ENCODE peak calls at places on chromosome 14, in eight cellular contexts. H is GM23248, S is body of pancreas, P is Panc1, Q is left ventricle myocardium inferior, V is psoas muscle, B is suprapubic skin, T is transverse colon. M is an unnamed sample.
A peak's percentile ranks its signal among the peaks of the same experiment; 100 is the strongest.

GRCh38 chr14:52025310-52025709 is 36.0 kb downstream of the RTRAF start:
- DNase-seq in H (peak; percentile 90), S (no peak), P (no peak), Q (no peak), V (no peak), B (no peak), T (no peak), M (no peak)

GRCh38 chr14:33714527-33715222 is 236.2 kb downstream of the EGLN3 start:
- DNase-seq in H (peak; percentile 53), S (no peak), P (no peak), Q (no peak), V (no peak), B (no peak), T (no peak), M (no peak)

GRCh38 chr14:89201645-89202044 is 215.4 kb downstream of the FOXN3 start:
- DNase-seq in H (no peak), S (no peak), P (no peak), Q (no peak), V (no peak), B (no peak), T (no peak), M (no peak)

GRCh38 chr14:30525833-30526232 is 33.1 kb upstream of the G2E3 start:
- DNase-seq in H (peak; percentile 40), S (no peak), P (no peak), Q (no peak), V (no peak), B (no peak), T (no peak), M (no peak)

GRCh38 chr14:99413172-99413571 is 67.5 kb downstream of the SETD3 start:
- DNase-seq in H (no peak), S (no peak), P (no peak), Q (no peak), V (no peak), B (no peak), T (no peak), M (no peak)

GRCh38 chr14:71414631-71415403 is 507.6 kb downstream of the PCNX1 start:
- DNase-seq in H (peak; percentile 75), S (no peak), P (no peak), Q (no peak), V (no peak), B (no peak), T (no peak), M (no peak)

GRCh38 chr14:82710257-82710841 is 1176.7 kb upstream of the SEL1L start:
- DNase-seq in H (peak; percentile 55), S (peak; percentile 68), P (peak; percentile 28), Q (no peak), V (no peak), B (no peak), T (peak; percentile 30), M (no peak)

GRCh38 chr14:102980409-102980810 is 57.9 kb downstream of the AMN start:
- DNase-seq in H (peak; percentile 54), S (no peak), P (no peak), Q (no peak), V (no peak), B (no peak), T (no peak), M (no peak)

GRCh38 chr14:90381999-90382451 is 14.8 kb upstream of the CALM1 start:
- DNase-seq in H (peak; percentile 46), S (peak; percentile 89), P (no peak), Q (no peak), V (peak; percentile 31), B (peak; percentile 75), T (peak; percentile 90), M (no peak)

GRCh38 chr14:68891851-68892660 is 87.0 kb downstream of the ACTN1 start:
- DNase-seq in H (peak; percentile 71), S (no peak), P (no peak), Q (no peak), V (no peak), B (peak; percentile 54), T (no peak), M (no peak)

GRCh38 chr14:89481167-89481566 is 64.1 kb upstream of the FOXN3 start:
- DNase-seq in H (no peak), S (no peak), P (no peak), Q (peak; percentile 70), V (peak; percentile 70), B (peak; percentile 90), T (no peak), M (no peak)

GRCh38 chr14:61749867-61750266 is 12.4 kb upstream of the SNAPC1 start:
- DNase-seq in H (peak; percentile 49), S (no peak), P (no peak), Q (no peak), V (no peak), B (no peak), T (peak; percentile 44), M (no peak)

DNA sequence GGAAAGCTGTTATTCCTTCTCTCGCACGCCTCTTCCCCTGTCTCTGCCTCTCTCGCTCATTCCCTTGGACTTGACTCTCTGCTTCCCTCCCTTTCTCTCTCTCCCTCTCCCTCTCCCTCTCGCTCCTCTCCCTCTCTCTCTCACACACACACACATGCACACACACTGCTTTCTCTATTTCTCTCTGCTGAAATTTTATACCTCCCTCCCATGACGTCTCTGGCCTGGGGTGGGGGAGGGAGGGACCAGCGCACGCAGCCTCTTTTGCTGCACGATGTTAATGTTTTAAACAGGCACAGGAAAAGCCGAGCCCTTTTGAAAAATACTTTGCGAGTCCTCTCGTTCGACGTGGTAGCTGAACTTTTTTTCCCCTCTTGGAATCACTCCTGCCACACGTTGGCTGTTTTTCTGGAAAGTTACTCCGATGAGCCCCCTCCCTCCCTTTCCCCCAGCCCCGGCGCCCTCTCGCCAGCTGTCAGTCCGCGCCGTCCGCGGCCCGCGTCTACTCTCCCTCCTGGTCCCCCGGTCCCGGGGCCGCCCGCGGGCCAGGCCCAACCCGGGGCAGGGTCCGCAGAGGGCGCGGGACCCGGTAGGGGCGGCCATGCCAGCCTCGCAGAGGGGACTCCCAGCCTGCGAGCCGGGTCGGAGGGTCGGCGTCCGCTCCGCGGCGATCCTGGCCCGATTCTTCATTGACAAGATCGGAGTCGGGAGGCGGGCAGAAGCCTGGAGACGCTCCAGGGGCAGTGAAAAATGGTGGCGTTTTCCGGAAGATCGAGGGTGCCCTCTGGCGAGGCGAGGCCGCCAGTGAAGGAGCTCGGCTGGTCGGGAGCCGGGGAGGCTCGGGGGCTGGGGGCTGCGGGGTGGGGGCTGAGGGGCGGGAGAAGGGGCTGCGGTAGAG is at the start of gene TGFB3:
- DNase-seq in H (peak; percentile 92), S (peak; percentile 86), P (no peak), Q (peak; percentile 85), V (peak; percentile 86), B (peak; percentile 92), T (peak; percentile 84), M (peak; percentile 98)
- H3K27me3 ChIP-seq in H (no peaks in the 10 kb centered on the region), S (no peaks in the 10 kb centered on the region), P (no peaks in the 10 kb centered on the region), Q (no peaks in the 10 kb centered on the region), V (no peaks in the 10 kb centered on the region), B (no peaks in the 10 kb centered on the region), T (no peaks in the 10 kb centered on the region), M (no peaks in the 10 kb centered on the region)

GRCh38 chr14:72652179-72652578 is 241.7 kb downstream of the DPF3 start:
- DNase-seq in H (peak; percentile 26), S (no peak), P (no peak), Q (no peak), V (no peak), B (no peak), T (no peak), M (no peak)
- H3K27ac ChIP-seq in H (no peak overlapping the region), S (no peak overlapping the region), P (no peak overlapping the region), Q (no peak overlapping the region), V (no peak overlapping the region), B (no peak overlapping the region), T (no peak overlapping the region), M (no peak overlapping the region)

GRCh38 chr14:57928732-57929131 is 62.8 kb upstream of the SLC35F4 start:
- DNase-seq in H (no peak), S (no peak), P (no peak), Q (no peak), V (no peak), B (no peak), T (no peak), M (no peak)
- H3K27me3 ChIP-seq in H (no peaks in the 10 kb centered on the region), S (no peaks in the 10 kb centered on the region), P (no peaks in the 10 kb centered on the region), Q (peaks cover 19% of the 10 kb centered on the region), V (no peaks in the 10 kb centered on the region), B (no peaks in the 10 kb centered on the region), T (no peaks in the 10 kb centered on the region), M (no peaks in the 10 kb centered on the region)

GRCh38 chr14:24274101-24274543 is 2.7 kb upstream of the RABGGTA start:
- DNase-seq in H (no peak), S (peak; percentile 77), P (no peak), Q (no peak), V (no peak), B (no peak), T (no peak), M (no peak)
- H3K27ac ChIP-seq in H (no peak overlapping the region), S (peak overlapping the region; percentile 95), P (no peak overlapping the region), Q (peak overlapping the region; percentile 57), V (no peak overlapping the region), B (peak overlapping the region; percentile 68), T (no peak overlapping the region), M (no peak overlapping the region)

GRCh38 chr14:36517242-36518030 is 2.6 kb downstream of the NKX2-1 start:
- DNase-seq in H (no peak), S (no peak), P (no peak), Q (no peak), V (no peak), B (no peak), T (no peak), M (no peak)
- H3K27me3 ChIP-seq in H (peaks cover 88% of the 10 kb centered on the region), S (peaks cover 72% of the 10 kb centered on the region), P (no peaks in the 10 kb centered on the region), Q (peaks cover 100% of the 10 kb centered on the region), V (peaks cover 100% of the 10 kb centered on the region), B (peaks cover 100% of the 10 kb centered on the region), T (peaks cover 100% of the 10 kb centered on the region), M (peaks cover 3% of the 10 kb centered on the region)

DNA sequence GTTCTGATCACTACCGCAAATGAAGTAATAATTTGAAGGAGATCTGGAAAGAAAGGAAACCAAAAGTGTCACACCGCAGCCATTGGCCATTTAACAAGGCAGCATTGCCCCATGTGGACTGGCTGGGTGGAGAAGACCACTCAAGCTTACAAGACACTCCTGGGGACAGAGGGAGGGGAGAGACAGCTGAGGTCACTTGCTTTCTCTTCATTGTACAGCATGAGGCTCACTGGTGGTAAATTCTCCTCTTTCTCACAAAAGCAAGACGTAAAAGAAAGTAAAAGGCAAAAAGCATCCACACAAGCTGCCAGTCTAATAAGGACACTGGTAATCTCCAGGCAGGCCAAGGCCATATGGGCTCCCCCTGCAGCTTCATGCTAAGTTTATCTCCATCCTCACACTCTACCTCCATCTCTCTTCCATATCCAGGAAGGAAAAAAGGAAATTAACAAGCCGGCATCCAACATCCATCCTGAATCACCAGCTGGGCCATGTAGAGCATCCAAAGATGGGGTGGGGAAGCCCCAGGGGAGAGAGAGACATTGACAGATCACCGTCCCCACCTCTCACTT is 100.7 kb downstream of the DPF3 start:
- DNase-seq in H (no peak), S (no peak), P (no peak), Q (no peak), V (no peak), B (no peak), T (no peak), M (no peak)
- H3K27ac ChIP-seq in H (no peak overlapping the region), S (no peak overlapping the region), P (no peak overlapping the region), Q (peak overlapping the region; percentile 87), V (peak overlapping the region; percentile 84), B (no peak overlapping the region), T (no peak overlapping the region), M (no peak overlapping the region)

GRCh38 chr14:60506985-60507829 is 1.7 kb upstream of the SIX6 start:
- DNase-seq in H (no peak), S (no peak), P (no peak), Q (no peak), V (no peak), B (no peak), T (no peak), M (no peak)
- H3K27me3 ChIP-seq in H (peaks cover 97% of the 10 kb centered on the region), S (peaks cover 47% of the 10 kb centered on the region), P (peaks cover 2% of the 10 kb centered on the region), Q (peaks cover 100% of the 10 kb centered on the region), V (peaks cover 31% of the 10 kb centered on the region), B (peaks cover 100% of the 10 kb centered on the region), T (peaks cover 100% of the 10 kb centered on the region), M (peaks cover 68% of the 10 kb centered on the region)

GRCh38 chr14:53615254-53615653 is 341.4 kb downstream of the BMP4 start:
- DNase-seq in H (no peak), S (no peak), P (no peak), Q (no peak), V (no peak), B (no peak), T (no peak), M (no peak)
- H3K27ac ChIP-seq in H (no peak overlapping the region), S (no peak overlapping the region), P (no peak overlapping the region), Q (no peak overlapping the region), V (no peak overlapping the region), B (no peak overlapping the region), T (no peak overlapping the region), M (no peak overlapping the region)